ENCODE peak calls at places on chromosomes 11 and 22, in nine cellular contexts. A is PC-3, I is fibroblast of lung, S is colonic mucosa, R is epithelial cell of esophagus, N is epithelial cell of proximal tubule, E is endothelial cell of umbilical vein, Z is cardiac fibroblast, U is kidney. G is an unnamed sample.

GRCh38 chr11:65887026-65887722 is 1.1 kb downstream of the FIBP start:
- DNase-seq in A (peak; percentile 44), I (no peak), S (no peak), R (no peak), N (no peak), E (no peak), Z (no peak), U (peak; percentile 69), G (no peak)

GRCh38 chr22:46951973-46952372 is 189.5 kb downstream of the TBC1D22A start:
- DNase-seq in A (no peak), I (no peak), S (no peak), R (no peak), N (no peak), E (no peak), Z (no peak), U (no peak), G (no peak)

GRCh38 chr11:34068098-34068497 is 16.6 kb downstream of the CAPRIN1 start:
- DNase-seq in A (peak; percentile 27), I (peak; percentile 63), S (no peak), R (peak; percentile 24), N (no peak), E (peak; percentile 93), Z (peak; percentile 73), U (no peak), G (peak; percentile 72)

GRCh38 chr11:128180446-128181089 is 406.8 kb downstream of the ETS1 start:
- DNase-seq in A (peak; percentile 97), I (peak; percentile 79), S (no peak), R (peak; percentile 91), N (peak; percentile 52), E (peak; percentile 93), Z (peak; percentile 90), U (no peak), G (peak; percentile 91)

GRCh38 chr11:133134561-133135173 is 397.6 kb downstream of the OPCML start:
- DNase-seq in A (peak; percentile 30), I (peak; percentile 12), S (peak; percentile 52), R (peak; percentile 54), N (peak; percentile 1), E (peak; percentile 17), Z (peak; percentile 25), U (no peak), G (peak; percentile 0)

GRCh38 chr22:36425977-36426523 is 38.3 kb upstream of the MYH9 start:
- DNase-seq in A (no peak), I (peak; percentile 59), S (peak; percentile 44), R (no peak), N (no peak), E (no peak), Z (peak; percentile 55), U (peak; percentile 91), G (no peak)

GRCh38 chr11:65522640-65523322 is 2.1 kb upstream of the SCYL1 start:
- DNase-seq in A (no peak), I (no peak), S (no peak), R (no peak), N (no peak), E (no peak), Z (no peak), U (peak; percentile 35), G (no peak)

GRCh38 chr11:44848203-44848962 is 102.3 kb downstream of the TP53I11 start:
- DNase-seq in A (no peak), I (no peak), S (no peak), R (no peak), N (no peak), E (no peak), Z (no peak), U (peak; percentile 53), G (no peak)

GRCh38 chr11:23956586-23956985 is 540.3 kb upstream of the LUZP2 start:
- DNase-seq in A (no peak), I (no peak), S (no peak), R (no peak), N (no peak), E (no peak), Z (peak; percentile 19), U (no peak), G (peak; percentile 12)

GRCh38 chr22:38736257-38736570 is 19.6 kb downstream of the SUN2 start:
- DNase-seq in A (no peak), I (no peak), S (no peak), R (no peak), N (no peak), E (no peak), Z (no peak), U (no peak), G (no peak)

GRCh38 chr11:79185351-79185750 is 255.5 kb downstream of the TENM4 start:
- DNase-seq in A (no peak), I (no peak), S (no peak), R (no peak), N (no peak), E (no peak), Z (no peak), U (no peak), G (no peak)

GRCh38 chr22:36977401-36977861 is 41.8 kb downstream of the TST start:
- DNase-seq in A (peak; percentile 6), I (no peak), S (peak; percentile 77), R (no peak), N (no peak), E (peak; percentile 19), Z (peak; percentile 25), U (peak; percentile 87), G (peak; percentile 12)

GRCh38 chr11:61553373-61554171 is 27.3 kb downstream of the SYT7 start:
- DNase-seq in A (no peak), I (peak; percentile 31), S (no peak), R (no peak), N (no peak), E (no peak), Z (no peak), U (no peak), G (no peak)

GRCh38 chr11:35927730-35928129 is 16.1 kb upstream of the LDLRAD3 start:
- DNase-seq in A (peak; percentile 97), I (peak; percentile 89), S (peak; percentile 21), R (peak; percentile 99), N (peak; percentile 68), E (no peak), Z (peak; percentile 92), U (peak; percentile 86), G (no peak)

GRCh38 chr11:132631956-132632355 is 900.3 kb downstream of the OPCML start:
- DNase-seq in A (no peak), I (peak; percentile 12), S (no peak), R (no peak), N (no peak), E (no peak), Z (no peak), U (no peak), G (no peak)

GRCh38 chr11:131408011-131408640 is 37.7 kb downstream of the NTM start:
- DNase-seq in A (peak; percentile 65), I (peak; percentile 18), S (no peak), R (peak; percentile 68), N (no peak), E (no peak), Z (no peak), U (no peak), G (peak; percentile 11)

GRCh38 chr11:17898782-17899181 is 114.1 kb downstream of the SERGEF start:
- DNase-seq in A (peak; percentile 10), I (no peak), S (no peak), R (peak; percentile 54), N (no peak), E (no peak), Z (peak; percentile 4), U (no peak), G (no peak)

GRCh38 chr11:43518407-43519165 is 159.9 kb downstream of the TTC17 start:
- DNase-seq in A (no peak), I (no peak), S (no peak), R (peak; percentile 40), N (peak; percentile 32), E (no peak), Z (peak; percentile 51), U (no peak), G (peak; percentile 5)

GRCh38 chr22:38043151-38044039 is 13.8 kb upstream of the PICK1 start:
- DNase-seq in A (no peak), I (no peak), S (no peak), R (no peak), N (no peak), E (no peak), Z (no peak), U (no peak), G (no peak)

GRCh38 chr11:44779736-44780520 is 53.2 kb downstream of the TSPAN18 start:
- DNase-seq in A (no peak), I (no peak), S (no peak), R (no peak), N (no peak), E (no peak), Z (no peak), U (no peak), G (no peak)

GRCh38 chr11:124541204-124541603 is 2.2 kb downstream of the OR8B12 start:
- DNase-seq in A (no peak), I (no peak), S (no peak), R (no peak), N (no peak), E (no peak), Z (no peak), U (no peak), G (no peak)
- TF ChIP-seq CTCF in A (no peak), I (no peak), S (no peak), R (no peak), N (no peak), E (no peak), Z (no peak), U (no peak), G (no peak)

DNA sequence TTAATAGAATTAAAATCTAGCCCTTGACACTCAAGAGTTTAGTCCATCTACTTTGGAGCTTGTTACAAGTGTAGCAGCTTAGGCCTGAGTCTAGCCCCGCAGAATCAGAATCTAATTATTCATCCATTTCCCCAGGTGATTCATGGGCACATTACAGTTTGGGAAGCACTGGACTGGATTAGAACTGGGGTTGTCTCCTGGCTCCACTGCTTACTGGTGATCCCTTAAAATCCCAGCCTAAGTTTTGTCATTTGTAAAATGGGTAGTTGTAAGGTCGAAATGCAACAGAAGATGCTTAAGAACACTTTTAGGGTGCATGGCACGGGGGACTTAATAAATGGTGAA is 1.3 kb downstream of the STX3 start:
- DNase-seq in A (no peak), I (no peak), S (no peak), R (peak; percentile 76), N (no peak), E (peak; percentile 39), Z (peak; percentile 53), U (no peak), G (no peak)
- H3K4me3 ChIP-seq in A (peak overlapping the region; percentile 92), I (peak overlapping the region; percentile 41), S (peak overlapping the region; percentile 93), R (peak overlapping the region; percentile 83), N (peak overlapping the region; percentile 76), E (no peak overlapping the region), Z (peak overlapping the region; percentile 88), U (peak overlapping the region; percentile 66), G (no peak overlapping the region)

DNA sequence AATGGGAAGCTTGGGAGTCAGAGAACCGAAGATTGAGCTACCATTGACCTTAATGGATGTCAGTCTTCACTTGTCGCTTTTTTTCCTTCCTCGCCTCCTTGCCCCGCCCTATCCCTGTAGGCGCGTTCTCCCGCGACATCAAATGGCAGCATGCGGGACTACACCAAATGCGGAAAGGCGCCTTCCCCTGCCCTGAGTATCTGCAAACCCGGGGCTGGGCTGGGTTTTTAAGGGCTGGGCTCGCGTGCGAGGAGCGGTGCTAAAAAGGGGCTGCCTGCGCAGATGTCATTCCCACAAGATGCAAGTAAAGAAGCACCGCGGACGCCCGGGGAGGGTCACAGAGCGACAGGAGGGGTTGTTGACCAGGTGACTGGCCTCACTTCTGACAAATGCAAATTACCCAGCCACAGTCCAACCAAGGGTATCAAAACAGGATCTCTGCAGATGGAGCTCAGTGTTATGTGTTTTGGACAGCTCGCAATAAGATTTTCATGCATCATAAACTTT is 4.7 kb upstream of the FAM111B start:
- DNase-seq in A (peak; percentile 68), I (peak; percentile 36), S (peak; percentile 79), R (peak; percentile 62), N (no peak), E (peak; percentile 46), Z (peak; percentile 53), U (peak; percentile 71), G (peak; percentile 13)
- TF ChIP-seq CTCF in A (peak; percentile 44), I (peak; percentile 48), S (peak; percentile 14), R (peak; percentile 42), N (peak; percentile 39), E (peak; percentile 8), Z (peak; percentile 50), U (no peak), G (peak; percentile 38)

GRCh38 chr11:57778318-57779037 is 16.9 kb downstream of the CTNND1 start:
- DNase-seq in A (peak; percentile 99), I (peak; percentile 96), S (peak; percentile 93), R (peak; percentile 89), N (peak; percentile 90), E (peak; percentile 100), Z (peak; percentile 98), U (peak; percentile 97), G (peak; percentile 98)
- H3K4me3 ChIP-seq in A (peak overlapping the region; percentile 60), I (peak overlapping the region; percentile 56), S (no peak overlapping the region), R (peak overlapping the region; percentile 29), N (peak overlapping the region; percentile 5), E (no peak overlapping the region), Z (peak overlapping the region; percentile 13), U (peak overlapping the region; percentile 66), G (peak overlapping the region; percentile 9)